ENCODE peak calls at places on chromosomes 12 and 14, in four cellular contexts. S, N, L and Z are unnamed samples.

GRCh38 chr12:89347325-89347829 is 4.9 kb downstream of the DUSP6 start:
- DNase-seq in L (no peak), S (no peak), N (no peak), Z (no peak)

GRCh38 chr14:89236846-89237245 is 180.2 kb downstream of the FOXN3 start:
- DNase-seq in N (no peak), S (no peak), L (no peak), Z (no peak)

GRCh38 chr14:70804556-70805162 is 4.7 kb downstream of the MAP3K9 start:
- DNase-seq in N (no peak), S (no peak), L (no peak), Z (no peak)

GRCh38 chr12:1791104-1791927 is 29.0 kb upstream of the LRTM2 start:
- DNase-seq in S (no peak), N (peak), L (peak), Z (peak)

GRCh38 chr12:124311292-124312109 is 16.6 kb downstream of the RFLNA start:
- DNase-seq in S (no peak), N (no peak), L (no peak), Z (no peak)

GRCh38 chr14:92787554-92787953 is 6.6 kb upstream of the GOLGA5 start:
- DNase-seq in N (no peak), S (no peak), L (no peak), Z (no peak)

GRCh38 chr12:30219047-30219446 is 435.3 kb upstream of the TMTC1 start:
- DNase-seq in S (no peak), N (no peak), L (no peak), Z (no peak)

GRCh38 chr14:63174760-63175191 is 29.5 kb upstream of the RHOJ start:
- DNase-seq in L (peak), S (no peak), N (peak), Z (no peak)

GRCh38 chr12:47022296-47022695 is 57.1 kb upstream of the PCED1B start:
- DNase-seq in L (no peak), N (no peak), S (no peak), Z (no peak)

GRCh38 chr12:123131291-123131831 is 19.5 kb downstream of the PITPNM2 start:
- DNase-seq in S (no peak), L (no peak), N (peak), Z (no peak)

GRCh38 chr14:93267149-93267711 is 60.2 kb downstream of the UBR7 start:
- DNase-seq in L (no peak), N (no peak), S (no peak), Z (no peak)

GRCh38 chr14:76499399-76499798 is 123.5 kb downstream of the ESRRB start:
- DNase-seq in L (no peak), S (no peak), N (no peak), Z (no peak)

GRCh38 chr12:126807312-126807711 is 1459.7 kb upstream of the TMEM132C start:
- DNase-seq in L (no peak), S (no peak), N (no peak), Z (no peak)

GRCh38 chr14:86826641-86827040 is 1166.3 kb downstream of the GALC start:
- DNase-seq in L (no peak), N (no peak), S (no peak), Z (no peak)

GRCh38 chr14:72736348-72736747 is 157.6 kb downstream of the DPF3 start:
- DNase-seq in N (peak), S (no peak), L (no peak), Z (no peak)

GRCh38 chr12:95182868-95183415 is 34.3 kb downstream of the FGD6 start:
- DNase-seq in N (no peak), S (no peak), L (no peak), Z (no peak)

GRCh38 chr14:101077511-101078074 is 174.1 kb upstream of the RTL1 start:
- DNase-seq in S (no peak), L (no peak), N (peak), Z (peak)

GRCh38 chr12:104656383-104656782 is 199.6 kb downstream of the CHST11 start:
- DNase-seq in S (no peak), N (no peak), L (no peak), Z (no peak)

GRCh38 chr14:23109769-23110168 is 5.0 kb upstream of the CIROP start:
- DNase-seq in N (no peak), L (no peak), S (no peak), Z (no peak)

GRCh38 chr12:89354630-89354931 is 2.3 kb upstream of the DUSP6 start:
- DNase-seq in L (no peak), N (no peak), S (no peak), Z (no peak)

GRCh38 chr12:87779016-87779415 is 250.2 kb downstream of the C12orf50 start:
- DNase-seq in L (peak), S (no peak), N (no peak), Z (no peak)

GRCh38 chr12:8562310-8562709 is 21.6 kb upstream of the CLEC4E start:
- DNase-seq in L (no peak), S (no peak), N (peak), Z (no peak)

GRCh38 chr12:79300199-79300568 is 390.6 kb downstream of the PAWR start:
- DNase-seq in N (no peak), S (no peak), L (peak), Z (no peak)

GRCh38 chr14:105460616-105461015 is 14.0 kb upstream of the CRIP2 start:
- DNase-seq in S (no peak), N (no peak), L (no peak), Z (no peak)

GRCh38 chr14:100131181-100131580 is 28.3 kb downstream of the DEGS2 start:
- DNase-seq in N (no peak), S (no peak), L (no peak), Z (no peak)

GRCh38 chr12:46674126-46674525 is 151.7 kb downstream of the SLC38A4 start:
- DNase-seq in S (no peak), N (no peak), L (no peak), Z (no peak)

GRCh38 chr14:68512088-68512487 is 280.8 kb downstream of the ZFP36L1 start:
- DNase-seq in S (no peak), N (no peak), L (no peak), Z (no peak)

GRCh38 chr12:43113616-43114015 is 438.4 kb downstream of the ADAMTS20 start:
- DNase-seq in S (no peak), N (no peak), L (no peak), Z (no peak)

DNA sequence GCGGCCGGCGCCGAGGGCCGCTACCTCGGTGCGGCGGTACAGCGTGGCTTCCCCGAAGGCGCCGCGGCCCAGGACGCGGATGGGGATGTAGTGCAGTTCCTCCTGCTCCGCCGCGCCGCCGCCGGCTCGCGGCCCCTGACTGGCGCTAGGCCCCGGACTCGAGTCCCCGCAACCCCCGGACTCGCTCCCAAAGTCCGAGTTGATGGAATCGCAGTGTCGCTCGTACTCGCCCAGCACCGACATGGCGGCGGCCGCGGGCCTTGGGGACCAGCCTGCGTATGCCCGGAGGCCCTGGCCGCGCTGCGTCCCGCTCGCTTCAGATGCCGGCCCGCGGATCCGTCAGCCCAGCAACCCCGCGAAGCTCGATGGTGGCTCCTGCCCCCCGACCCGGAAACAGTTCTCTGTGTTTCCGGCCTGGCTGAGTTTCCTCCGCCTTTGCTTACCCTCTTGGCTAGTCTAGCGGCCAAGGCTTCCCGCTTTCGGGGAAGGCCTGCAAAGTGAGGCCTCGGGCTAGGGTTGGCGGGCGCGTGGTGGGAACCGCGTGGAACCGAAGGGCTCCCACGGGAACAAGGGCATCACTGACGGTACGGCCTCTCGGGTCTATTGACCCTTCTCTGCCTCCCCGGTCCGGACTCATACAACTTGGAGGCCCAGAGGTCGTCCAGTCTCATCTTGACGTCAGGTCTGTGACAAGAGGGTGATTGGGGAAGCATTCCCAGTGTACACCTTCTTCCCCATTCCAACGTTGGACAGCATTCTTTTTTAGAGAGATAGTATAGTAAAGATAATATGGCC is at the start of gene NEK9:
- DNase-seq in L (peak), S (peak), N (peak), Z (peak)
- TF ChIP-seq CTCF in L (no peak), S (no peak), N (no peak), Z (no peak)

GRCh38 chr14:104339829-104340228 is 201.4 kb downstream of the KIF26A start:
- DNase-seq in S (no peak), L (no peak), N (no peak), Z (no peak)

GRCh38 chr14:104343690-104344640 is 205.6 kb downstream of the KIF26A start:
- DNase-seq in L (no peak), N (peak), S (no peak), Z (no peak)

GRCh38 chr14:104342435-104343293 is 204.3 kb downstream of the KIF26A start:
- DNase-seq in S (no peak), L (no peak), N (peak), Z (no peak)

GRCh38 chr14:104343294-104343625 is 204.9 kb downstream of the KIF26A start:
- DNase-seq in S (no peak), N (no peak), L (no peak), Z (no peak)

DNA sequence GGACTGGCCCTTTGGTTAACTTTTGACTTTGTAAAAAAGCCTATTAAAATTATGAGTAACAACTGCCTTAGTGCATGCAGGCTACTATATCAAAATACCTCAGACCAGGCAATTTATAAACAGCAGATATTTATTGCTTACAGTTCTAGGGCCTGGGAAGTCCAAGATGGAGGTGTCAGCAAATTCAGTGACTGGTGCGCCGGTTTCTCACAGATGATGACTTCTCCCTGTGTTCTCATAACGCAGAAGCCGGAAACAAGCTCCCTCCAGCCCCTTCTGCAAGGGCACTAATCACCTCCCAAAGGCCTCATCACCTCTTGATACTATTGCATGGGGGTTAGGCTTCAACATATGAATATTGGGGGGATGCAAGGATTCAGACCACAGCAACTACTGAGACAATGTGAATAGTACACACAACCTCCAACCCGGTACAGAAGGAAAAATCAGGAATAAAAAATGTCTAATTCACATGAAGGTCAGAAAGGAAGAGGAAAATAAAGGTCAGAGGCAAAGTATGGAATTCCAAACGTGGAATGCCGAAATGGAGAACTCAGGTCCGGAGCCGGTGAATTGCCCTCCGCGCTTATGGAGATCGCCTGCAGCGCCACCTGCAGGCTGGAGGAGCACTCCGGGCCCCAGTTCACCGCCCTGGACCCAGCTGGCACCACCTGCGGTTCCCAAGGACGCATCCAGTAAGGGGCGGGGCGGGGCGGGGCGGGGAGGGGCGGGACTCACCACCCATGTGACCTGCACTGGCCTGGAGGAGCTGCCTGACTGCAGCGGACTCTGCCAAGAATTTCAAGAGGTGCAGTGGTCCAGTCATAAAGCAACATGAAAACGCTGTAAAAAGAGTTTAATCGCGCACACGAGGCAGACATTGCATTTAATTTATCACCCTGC is 203.4 kb downstream of the KIF26A start:
- DNase-seq in L (peak), N (peak), S (peak), Z (no peak)
- TF ChIP-seq CTCF in L (peak), N (peak), S (peak), Z (no peak)

GRCh38 chr12:52506858-52507715 is 13.1 kb downstream of the KRT5 start:
- DNase-seq in L (peak), S (no peak), N (no peak), Z (no peak)
- TF ChIP-seq CTCF in L (peak), S (peak), N (peak), Z (peak)

GRCh38 chr14:27528328-27528727 is 930.5 kb upstream of the NOVA1 start:
- DNase-seq in N (no peak), L (peak), S (no peak), Z (no peak)
- TF ChIP-seq CTCF in N (peak), L (peak), S (peak), Z (no peak)